ENCODE peak calls at places on chromosomes 2 and 18, in seven cellular contexts. Y is WTC11, K is upper lobe of left lung, Q is left ventricle myocardium inferior, R is fibroblast of lung, E is right atrium auricular region, C is type B pancreatic cell. H is an unnamed sample.

GRCh38 chr2:6652271-6652670 is 213.4 kb downstream of the CMPK2 start:
- DNase-seq in Y (no peak), K (no peak), Q (no peak), R (no peak), E (no peak), C (no peak), H (no peak)

GRCh38 chr2:128376241-128377041 is 57.8 kb upstream of the HS6ST1 start:
- DNase-seq in Y (peak; percentile 11), K (peak; percentile 19), Q (no peak), R (no peak), E (no peak), C (peak; percentile 64), H (no peak)

GRCh38 chr18:77133051-77133919 is 702 bp upstream of the MBP start:
- DNase-seq in Y (peak; percentile 49), K (peak; percentile 73), Q (no peak), R (no peak), E (no peak), C (peak; percentile 70), H (peak; percentile 46)

GRCh38 chr18:12255626-12256026 is 1.5 kb downstream of the CIDEA start:
- DNase-seq in Y (no peak), K (no peak), Q (no peak), R (peak; percentile 64), E (no peak), C (no peak), H (no peak)

GRCh38 chr2:224561234-224562005 is 23.7 kb downstream of the CUL3 start:
- DNase-seq in Y (no peak), K (no peak), Q (no peak), R (peak; percentile 25), E (no peak), C (no peak), H (no peak)

GRCh38 chr18:10032331-10032979 is 118.6 kb downstream of the VAPA start:
- DNase-seq in Y (peak; percentile 71), K (no peak), Q (no peak), R (peak; percentile 17), E (no peak), C (no peak), H (no peak)

GRCh38 chr2:233973786-233974185 is 56.6 kb downstream of the TRPM8 start:
- DNase-seq in Y (no peak), K (no peak), Q (no peak), R (peak; percentile 38), E (no peak), C (no peak), H (no peak)

GRCh38 chr18:31101148-31102019 is 837 bp downstream of the DSC2 start:
- DNase-seq in Y (peak; percentile 73), K (peak; percentile 83), Q (peak; percentile 84), R (peak; percentile 23), E (peak; percentile 73), C (peak; percentile 72), H (peak; percentile 57)

DNA sequence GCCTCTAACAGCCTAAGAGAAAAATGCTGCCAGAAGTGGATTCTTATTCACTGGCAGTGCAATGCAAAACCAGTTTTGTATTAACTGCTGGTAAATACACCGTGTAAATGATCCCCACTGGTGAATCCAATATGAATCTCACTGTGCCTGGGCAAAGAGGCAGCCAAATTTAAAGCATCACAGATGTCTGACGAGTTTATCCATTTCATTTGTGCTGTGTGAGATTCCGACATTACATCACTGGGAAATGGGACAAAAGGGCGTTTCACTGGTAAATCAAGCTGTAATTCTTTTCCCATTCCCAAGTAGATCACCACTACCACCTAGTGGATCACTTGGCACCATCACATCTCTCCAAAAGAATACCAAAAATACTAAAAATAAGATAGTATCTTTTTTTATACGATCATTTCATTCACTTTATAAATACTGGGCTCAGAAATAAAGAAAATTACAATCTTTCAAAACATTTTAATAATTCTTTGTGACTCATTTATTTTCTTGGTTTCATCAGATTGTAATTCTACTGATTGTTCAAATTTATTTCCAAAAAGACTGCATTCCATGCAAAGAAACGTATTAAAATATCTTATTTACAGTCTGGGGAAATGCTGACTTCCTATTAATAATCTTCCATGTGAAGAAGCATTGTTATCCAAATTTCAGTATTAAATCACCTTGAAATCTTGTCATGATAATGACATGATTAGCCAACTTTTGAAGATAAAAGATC is 125.6 kb downstream of the GRB14 start:
- DNase-seq in Y (no peak), K (no peak), Q (no peak), R (peak; percentile 73), E (no peak), C (no peak), H (no peak)
- TF ChIP-seq CTCF in Y (peak; percentile 34), K (no peak), Q (peak; percentile 59), R (peak; percentile 56), E (no peak), C (peak; percentile 83), H (peak; percentile 62)

GRCh38 chr2:37842732-37843353 is 82.2 kb upstream of the RMDN2 start:
- DNase-seq in Y (no peak), K (no peak), Q (no peak), R (no peak), E (no peak), C (no peak), H (no peak)
- TF ChIP-seq CTCF in Y (no peak), K (no peak), Q (no peak), R (no peak), E (no peak), C (no peak), H (no peak)

DNA sequence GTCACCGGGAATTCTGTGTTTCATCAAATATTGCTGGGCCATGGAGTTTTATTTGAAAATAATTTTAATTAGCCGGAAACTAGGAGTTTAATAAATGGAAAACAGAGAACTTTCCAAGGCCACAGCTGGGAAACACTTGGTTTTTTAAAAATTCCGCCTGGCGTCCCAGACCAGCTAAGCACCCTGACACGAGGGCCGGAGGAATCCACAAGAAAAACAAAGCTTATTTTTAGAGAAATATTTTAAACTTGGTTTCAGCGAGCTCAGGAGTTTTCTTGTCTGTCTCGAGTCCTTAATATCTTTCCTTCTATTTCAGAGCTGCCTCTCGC is 8.2 kb downstream of the ZFP36L2 start:
- DNase-seq in Y (no peak), K (no peak), Q (no peak), R (peak; percentile 40), E (no peak), C (no peak), H (no peak)
- TF ChIP-seq CTCF in Y (no peak), K (no peak), Q (peak; percentile 36), R (no peak), E (no peak), C (peak; percentile 52), H (no peak)

DNA sequence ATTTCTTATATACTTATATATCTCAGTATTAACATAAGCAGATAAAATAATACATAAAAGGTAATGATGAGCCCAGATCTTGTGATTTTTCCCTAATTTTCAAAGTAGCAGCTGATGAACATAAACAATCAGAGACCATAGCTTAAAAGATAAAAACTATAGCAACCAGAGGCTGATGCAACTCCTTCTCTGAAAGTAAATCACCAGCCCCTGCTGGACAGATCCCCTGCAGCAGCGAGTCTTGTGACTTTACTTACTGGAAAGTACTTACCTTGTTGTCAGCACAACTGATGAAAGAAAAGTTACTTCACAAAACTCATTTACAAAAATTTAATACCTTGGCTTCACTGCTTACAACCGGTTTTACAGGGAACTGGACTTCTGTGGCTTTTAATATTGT is 67.3 kb downstream of the GORASP2 start:
- DNase-seq in Y (no peak), K (no peak), Q (no peak), R (peak; percentile 6), E (no peak), C (no peak), H (no peak)
- TF ChIP-seq CTCF in Y (no peak), K (no peak), Q (no peak), R (peak; percentile 11), E (no peak), C (peak; percentile 36), H (peak; percentile 19)

GRCh38 chr2:113703404-113704299 is 52.8 kb downstream of the SLC35F5 start:
- DNase-seq in Y (no peak), K (no peak), Q (no peak), R (no peak), E (no peak), C (no peak), H (no peak)

GRCh38 chr2:113699048-113699447 is 57.4 kb downstream of the SLC35F5 start:
- DNase-seq in Y (no peak), K (no peak), Q (no peak), R (no peak), E (no peak), C (no peak), H (no peak)

GRCh38 chr2:113697516-113697915 is 58.9 kb downstream of the SLC35F5 start:
- DNase-seq in Y (no peak), K (no peak), Q (no peak), R (peak; percentile 12), E (no peak), C (no peak), H (no peak)

GRCh38 chr2:113705982-113706523 is 50.4 kb downstream of the SLC35F5 start:
- DNase-seq in Y (no peak), K (no peak), Q (no peak), R (no peak), E (no peak), C (no peak), H (no peak)

GRCh38 chr2:113700186-113700841 is 56.1 kb downstream of the SLC35F5 start:
- DNase-seq in Y (peak; percentile 28), K (peak; percentile 47), Q (peak; percentile 48), R (no peak), E (no peak), C (no peak), H (no peak)
- TF ChIP-seq CTCF in Y (no peak), K (no peak), Q (peak; percentile 64), R (no peak), E (no peak), C (peak; percentile 24), H (no peak)

DNA sequence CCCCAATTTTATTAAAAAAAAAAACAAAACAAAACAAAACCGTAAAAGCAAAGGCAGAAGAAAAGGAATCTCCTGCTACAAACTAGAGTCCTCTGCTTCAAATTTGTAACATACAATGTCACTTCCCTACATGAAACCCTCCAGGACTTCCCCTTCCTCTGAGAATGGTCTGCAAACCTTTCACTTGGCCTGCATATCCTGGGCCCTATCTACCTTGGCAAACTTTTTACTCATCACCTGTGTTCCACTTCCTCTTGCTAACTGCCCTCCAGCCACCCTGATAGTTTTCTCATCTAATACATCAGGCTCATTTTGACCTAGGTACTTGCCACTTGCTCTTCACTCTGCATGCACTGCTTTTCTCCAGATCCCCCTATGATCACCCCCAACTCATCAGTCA is 255.5 kb downstream of the ETAA1 start:
- DNase-seq in Y (no peak), K (no peak), Q (no peak), R (no peak), E (no peak), C (no peak), H (no peak)
- TF ChIP-seq CTCF in Y (no peak), K (no peak), Q (no peak), R (no peak), E (no peak), C (no peak), H (no peak)

DNA sequence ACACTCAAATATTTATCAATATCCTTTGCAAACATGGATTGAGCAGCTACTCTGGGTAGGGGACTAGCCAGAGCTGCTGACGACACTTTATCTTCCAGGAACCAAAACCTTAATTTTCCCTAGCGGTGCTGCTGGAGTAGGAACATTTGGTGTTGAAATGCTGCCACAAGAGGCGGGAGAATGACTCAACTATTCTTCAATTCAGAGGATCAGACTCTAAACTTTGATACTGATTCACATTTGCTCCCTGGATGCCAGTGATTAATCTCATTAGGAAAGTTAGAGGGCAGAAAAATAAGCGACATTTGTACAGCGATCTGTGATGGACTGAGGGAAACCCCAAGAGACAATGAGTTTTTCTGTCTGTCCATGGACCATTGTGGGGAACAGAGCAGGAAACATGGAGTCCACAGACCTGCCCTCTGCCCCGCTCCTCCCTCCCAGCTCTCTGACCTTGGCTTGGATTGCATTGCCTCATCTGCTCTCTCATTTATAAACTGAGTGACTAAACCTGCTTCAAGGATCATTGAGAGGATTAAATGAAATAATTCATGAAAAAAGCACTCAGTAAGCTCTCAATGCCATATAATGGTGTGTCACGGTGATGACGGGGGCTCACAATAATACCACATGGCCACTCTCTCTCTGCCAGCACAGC is 12.6 kb upstream of the EPB41L3 start:
- DNase-seq in Y (no peak), K (no peak), Q (no peak), R (peak; percentile 76), E (peak; percentile 70), C (no peak), H (no peak)
- TF ChIP-seq CTCF in Y (no peak), K (no peak), Q (no peak), R (peak; percentile 16), E (no peak), C (no peak), H (no peak)

H was measured in progenitor cell of endocrine pancreas.